ENCODE peak calls at places on chromosomes 5 and 9, in ten cellular contexts. V is adrenal gland; E is GM23338; C is endodermal cell; W is activated CD4-positive, alpha-beta memory T cell treated with anti-CD3 and anti-CD28 coated beads, Interleukin-2, amount 10 ng/mL, durations not matched to agents 7 days and 5 days; S is midbrain; I is NCI-H1105; J is GM13977; K is cardiac fibroblast; Z is G401. Q is an unnamed sample.

GRCh38 chr5:95768731-95769130 is 37.6 kb downstream of the RHOBTB3 start:
- DNase-seq in V (no peak), E (no peak), C (peak; percentile 57), W (no peak), S (no peak), I (no peak), J (no peak), K (no peak), Z (no peak), Q (no peak)

GRCh38 chr5:181052928-181053759 is 13.1 kb downstream of the BTNL9 start:
- DNase-seq in V (no peak), E (peak; percentile 55), C (peak; percentile 70), W (no peak), S (no peak), I (no peak), J (peak; percentile 67), K (no peak), Z (no peak), Q (no peak)

GRCh38 chr9:36748322-36748899 is 175.7 kb downstream of the MELK start:
- DNase-seq in V (peak; percentile 54), E (peak; percentile 76), C (peak; percentile 92), W (peak; percentile 43), S (no peak), I (no peak), J (peak; percentile 68), K (peak; percentile 65), Z (no peak), Q (peak; percentile 67)

GRCh38 chr9:118331622-118332045 is 627.4 kb downstream of the TLR4 start:
- DNase-seq in V (peak; percentile 40), E (no peak), C (no peak), W (no peak), S (no peak), I (no peak), J (no peak), K (peak; percentile 0), Z (peak; percentile 54), Q (peak; percentile 59)

GRCh38 chr5:68074048-68074632 is 141.4 kb upstream of the PIK3R1 start:
- DNase-seq in V (no peak), E (no peak), C (no peak), W (no peak), S (no peak), I (peak; percentile 68), J (no peak), K (peak; percentile 43), Z (no peak), Q (no peak)

GRCh38 chr9:71025728-71026127 is 95.7 kb downstream of the TRPM3 start:
- DNase-seq in V (no peak), E (no peak), C (no peak), W (no peak), S (no peak), I (no peak), J (no peak), K (no peak), Z (peak; percentile 37), Q (no peak)

GRCh38 chr9:71806916-71807315 is 38.6 kb upstream of the CEMIP2 start:
- DNase-seq in V (peak; percentile 70), E (peak; percentile 91), C (peak; percentile 83), W (peak; percentile 68), S (peak; percentile 80), I (peak; percentile 59), J (peak; percentile 55), K (peak; percentile 86), Z (peak; percentile 65), Q (peak; percentile 87)

GRCh38 chr9:114051281-114051680 is 26.8 kb downstream of the AMBP start:
- DNase-seq in V (peak; percentile 6), E (no peak), C (peak; percentile 22), W (no peak), S (no peak), I (no peak), J (no peak), K (no peak), Z (no peak), Q (no peak)

GRCh38 chr9:136175745-136176290 is 29.1 kb downstream of the LHX3 start:
- DNase-seq in V (no peak), E (no peak), C (no peak), W (no peak), S (peak; percentile 2), I (no peak), J (no peak), K (no peak), Z (no peak), Q (no peak)

GRCh38 chr9:127365461-127365860 is 31.5 kb upstream of the SLC2A8 start:
- DNase-seq in V (no peak), E (no peak), C (no peak), W (no peak), S (no peak), I (no peak), J (no peak), K (no peak), Z (no peak), Q (no peak)